ENCODE peak calls at places on chromosomes 11 and 22, in seven cellular contexts. H, B, K, W, M, F and J are unnamed samples.

GRCh38 chr11:112596324-112596723 is 335.7 kb upstream of the PLET1 start:
- DNase-seq in H (no peak), B (no peak), K (no peak), W (no peak), M (no peak), F (no peak), J (no peak)

GRCh38 chr11:128734439-128735224 is 40.8 kb downstream of the FLI1 start:
- DNase-seq in H (no peak), B (no peak), K (no peak), W (no peak), M (peak), F (no peak), J (peak)

GRCh38 chr22:48152154-48152775 is 1389.8 kb downstream of the TBC1D22A start:
- DNase-seq in H (no peak), B (no peak), K (no peak), W (no peak), M (no peak), F (no peak), J (no peak)

GRCh38 chr22:19991645-19992451 is 24.8 kb downstream of the ARVCF start:
- DNase-seq in H (no peak), B (no peak), K (no peak), W (no peak), M (no peak), F (peak), J (no peak)

GRCh38 chr22:29183971-29184595 is 21.6 kb upstream of the EMID1 start:
- DNase-seq in H (no peak), B (no peak), K (no peak), W (no peak), M (no peak), F (no peak), J (no peak)

GRCh38 chr22:22840778-22841177 is 46.8 kb upstream of the IGLL5 start:
- DNase-seq in H (no peak), B (no peak), K (no peak), W (no peak), M (no peak), F (no peak), J (no peak)

GRCh38 chr11:131914299-131914902 is 544.0 kb downstream of the NTM start:
- DNase-seq in H (no peak), B (peak), K (no peak), W (no peak), M (no peak), F (no peak), J (no peak)

GRCh38 chr11:111820059-111820375 is 51.4 kb downstream of the ALG9 start:
- DNase-seq in H (no peak), B (no peak), K (no peak), W (no peak), M (no peak), F (no peak), J (no peak)

GRCh38 chr11:125978171-125978570 is 32.3 kb downstream of the VSIG10L2 start:
- DNase-seq in H (no peak), B (no peak), K (no peak), W (no peak), M (no peak), F (no peak), J (no peak)

GRCh38 chr11:122137081-122137793 is 21.2 kb upstream of the BLID start:
- DNase-seq in H (no peak), B (peak), K (no peak), W (no peak), M (no peak), F (no peak), J (no peak)